ENCODE peak calls at places on chromosomes 12 and 14, in seven cellular contexts. One of them, this sample, is unnamed.

GRCh38 chr12:75553865-75554555 is 42.6 kb upstream of the KRR1 start:
- DNase-seq in WTC11: no peak
- DNase-seq in KG1: no peak
- DNase-seq in effector memory CD8-positive, alpha-beta T cell: no peak
- DNase-seq in neural progenitor cell: no peak
- DNase-seq in HCEC 1CT: no peak
- DNase-seq in HFF-Myc: no peak
- DNase-seq in this sample: no peak

GRCh38 chr12:28026701-28027100 is 54.2 kb upstream of the PTHLH start:
- DNase-seq in HFF-Myc: no peak
- DNase-seq in KG1: no peak
- DNase-seq in WTC11: no peak
- DNase-seq in neural progenitor cell: no peak
- DNase-seq in HCEC 1CT: no peak
- DNase-seq in effector memory CD8-positive, alpha-beta T cell: no peak
- DNase-seq in this sample: no peak

GRCh38 chr14:79356040-79356439 is 855.3 kb downstream of the DIO2 start:
- DNase-seq in WTC11: no peak
- DNase-seq in HFF-Myc: no peak
- DNase-seq in effector memory CD8-positive, alpha-beta T cell: no peak
- DNase-seq in neural progenitor cell: peak; percentile 72
- DNase-seq in KG1: no peak
- DNase-seq in HCEC 1CT: peak; percentile 15
- DNase-seq in this sample: no peak

GRCh38 chr12:107477946-107478610 is 207.5 kb upstream of the PWP1 start:
- DNase-seq in HCEC 1CT: no peak
- DNase-seq in HFF-Myc: no peak
- DNase-seq in WTC11: no peak
- DNase-seq in effector memory CD8-positive, alpha-beta T cell: no peak
- DNase-seq in neural progenitor cell: no peak
- DNase-seq in KG1: no peak
- DNase-seq in this sample: no peak

GRCh38 chr14:90698379-90698869 is 117.8 kb downstream of the TTC7B start:
- DNase-seq in HCEC 1CT: peak; percentile 16
- DNase-seq in WTC11: no peak
- DNase-seq in neural progenitor cell: no peak
- DNase-seq in effector memory CD8-positive, alpha-beta T cell: no peak
- DNase-seq in HFF-Myc: no peak
- DNase-seq in KG1: no peak
- DNase-seq in this sample: no peak

GRCh38 chr12:5794156-5794555 is 150.9 kb downstream of the ANO2 start:
- DNase-seq in HFF-Myc: no peak
- DNase-seq in HCEC 1CT: no peak
- DNase-seq in effector memory CD8-positive, alpha-beta T cell: no peak
- DNase-seq in WTC11: no peak
- DNase-seq in KG1: no peak
- DNase-seq in neural progenitor cell: no peak
- DNase-seq in this sample: no peak

GRCh38 chr12:65822732-65823480 is 1.4 kb upstream of the HMGA2 start:
- DNase-seq in WTC11: peak; percentile 79
- DNase-seq in HFF-Myc: peak; percentile 82
- DNase-seq in effector memory CD8-positive, alpha-beta T cell: no peak
- DNase-seq in neural progenitor cell: peak; percentile 88
- DNase-seq in HCEC 1CT: no peak
- DNase-seq in KG1: peak; percentile 82
- DNase-seq in this sample: no peak

GRCh38 chr14:90743826-90744225 is 72.4 kb downstream of the TTC7B start:
- DNase-seq in WTC11: no peak
- DNase-seq in effector memory CD8-positive, alpha-beta T cell: no peak
- DNase-seq in neural progenitor cell: no peak
- DNase-seq in HCEC 1CT: no peak
- DNase-seq in KG1: no peak
- DNase-seq in HFF-Myc: no peak
- DNase-seq in this sample: no peak

GRCh38 chr12:24416423-24417109 is 467.1 kb upstream of the SOX5 start:
- DNase-seq in HFF-Myc: no peak
- DNase-seq in HCEC 1CT: no peak
- DNase-seq in effector memory CD8-positive, alpha-beta T cell: no peak
- DNase-seq in KG1: no peak
- DNase-seq in neural progenitor cell: no peak
- DNase-seq in WTC11: no peak
- DNase-seq in this sample: no peak

GRCh38 chr12:98227162-98227561 is 288.2 kb upstream of the TMPO start:
- DNase-seq in KG1: no peak
- DNase-seq in HFF-Myc: no peak
- DNase-seq in neural progenitor cell: peak; percentile 10
- DNase-seq in effector memory CD8-positive, alpha-beta T cell: no peak
- DNase-seq in HCEC 1CT: no peak
- DNase-seq in WTC11: peak; percentile 23
- DNase-seq in this sample: no peak

GRCh38 chr12:25855716-25856115 is 102.8 kb upstream of the RASSF8 start:
- DNase-seq in KG1: no peak
- DNase-seq in HFF-Myc: no peak
- DNase-seq in effector memory CD8-positive, alpha-beta T cell: no peak
- DNase-seq in neural progenitor cell: no peak
- DNase-seq in HCEC 1CT: no peak
- DNase-seq in WTC11: no peak
- DNase-seq in this sample: no peak

GRCh38 chr14:35400707-35401421 is 3.7 kb downstream of the NFKBIA start:
- DNase-seq in HCEC 1CT: no peak
- DNase-seq in effector memory CD8-positive, alpha-beta T cell: peak; percentile 36
- DNase-seq in HFF-Myc: no peak
- DNase-seq in WTC11: no peak
- DNase-seq in KG1: no peak
- DNase-seq in neural progenitor cell: no peak
- DNase-seq in this sample: no peak

GRCh38 chr12:49200882-49201594 is 12.2 kb upstream of the TUBA1A start:
- DNase-seq in HCEC 1CT: peak; percentile 76
- DNase-seq in KG1: peak; percentile 38
- DNase-seq in neural progenitor cell: no peak
- DNase-seq in HFF-Myc: no peak
- DNase-seq in WTC11: no peak
- DNase-seq in effector memory CD8-positive, alpha-beta T cell: no peak
- DNase-seq in this sample: peak; percentile 96

GRCh38 chr14:50085570-50086315 is 30.6 kb downstream of the VCPKMT start:
- DNase-seq in WTC11: no peak
- DNase-seq in neural progenitor cell: no peak
- DNase-seq in HFF-Myc: no peak
- DNase-seq in effector memory CD8-positive, alpha-beta T cell: peak; percentile 19
- DNase-seq in HCEC 1CT: peak; percentile 59
- DNase-seq in KG1: no peak
- DNase-seq in this sample: no peak

GRCh38 chr12:103547929-103548328 is 39.1 kb upstream of the STAB2 start:
- DNase-seq in HFF-Myc: no peak
- DNase-seq in WTC11: peak; percentile 24
- DNase-seq in neural progenitor cell: peak; percentile 45
- DNase-seq in KG1: no peak
- DNase-seq in effector memory CD8-positive, alpha-beta T cell: no peak
- DNase-seq in HCEC 1CT: no peak
- DNase-seq in this sample: peak; percentile 87

GRCh38 chr12:68245071-68246021 is 8.1 kb downstream of the IL22 start:
- DNase-seq in KG1: no peak
- DNase-seq in WTC11: no peak
- DNase-seq in HCEC 1CT: no peak
- DNase-seq in effector memory CD8-positive, alpha-beta T cell: no peak
- DNase-seq in neural progenitor cell: peak; percentile 47
- DNase-seq in HFF-Myc: no peak
- DNase-seq in this sample: no peak

GRCh38 chr14:92263681-92264080 is 59.3 kb upstream of the SLC24A4 start:
- DNase-seq in KG1: no peak
- DNase-seq in WTC11: no peak
- DNase-seq in neural progenitor cell: no peak
- DNase-seq in HFF-Myc: no peak
- DNase-seq in HCEC 1CT: no peak
- DNase-seq in effector memory CD8-positive, alpha-beta T cell: no peak
- DNase-seq in this sample: no peak

GRCh38 chr12:52275686-52276085 is 1.2 kb downstream of the KRT86 start:
- DNase-seq in WTC11: no peak
- DNase-seq in KG1: no peak
- DNase-seq in HFF-Myc: no peak
- DNase-seq in HCEC 1CT: no peak
- DNase-seq in neural progenitor cell: no peak
- DNase-seq in effector memory CD8-positive, alpha-beta T cell: no peak
- DNase-seq in this sample: no peak

GRCh38 chr12:2461046-2461445 is 333.7 kb upstream of the FKBP4 start:
- DNase-seq in HFF-Myc: no peak
- DNase-seq in WTC11: no peak
- DNase-seq in HCEC 1CT: no peak
- DNase-seq in neural progenitor cell: no peak
- DNase-seq in effector memory CD8-positive, alpha-beta T cell: no peak
- DNase-seq in KG1: no peak
- DNase-seq in this sample: no peak

GRCh38 chr14:73725116-73726024 is 11.2 kb upstream of the PNMA1 start:
- DNase-seq in WTC11: no peak
- DNase-seq in neural progenitor cell: no peak
- DNase-seq in HCEC 1CT: peak; percentile 9
- DNase-seq in effector memory CD8-positive, alpha-beta T cell: no peak
- DNase-seq in HFF-Myc: no peak
- DNase-seq in KG1: no peak
- DNase-seq in this sample: no peak